ENCODE peak calls at places on chromosomes 13 and 19, in five cellular contexts. X, Y, D, J and F are unnamed samples.

GRCh38 chr13:114077938-114078335 is 54.5 kb downstream of the RASA3 start:
- DNase-seq in X (no peak), Y (peak), D (no peak), J (peak), F (peak)

GRCh38 chr13:98508280-98509074 is 68.4 kb downstream of the STK24 start:
- DNase-seq in X (no peak), Y (peak), D (no peak), J (no peak), F (peak)

GRCh38 chr13:74825170-74825948 is 656.6 kb downstream of the TBC1D4 start:
- DNase-seq in X (peak), Y (peak), D (no peak), J (no peak), F (peak)

GRCh38 chr13:95509521-95510315 is 42.8 kb upstream of the CLDN10 start:
- DNase-seq in X (peak), Y (peak), D (no peak), J (no peak), F (peak)

GRCh38 chr13:97559030-97559429 is 125.1 kb downstream of the RAP2A start:
- DNase-seq in X (peak), Y (no peak), D (no peak), J (no peak), F (no peak)

GRCh38 chr13:84439108-84439507 is 556.8 kb upstream of the SLITRK1 start:
- DNase-seq in X (no peak), Y (peak), D (no peak), J (no peak), F (peak)

GRCh38 chr19:35585844-35586243 is at the start of gene PMIS2:
- DNase-seq in X (no peak), Y (peak), D (peak), J (peak), F (no peak)

GRCh38 chr13:20424559-20424852 is 101.2 kb downstream of the CRYL1 start:
- DNase-seq in X (no peak), Y (no peak), D (no peak), J (no peak), F (no peak)

GRCh38 chr19:41872384-41872774 is 4.7 kb upstream of the CD79A start:
- DNase-seq in X (no peak), Y (peak), D (no peak), J (peak), F (no peak)

GRCh38 chr13:63942372-63942771 is 2526.7 kb upstream of the PCDH20 start:
- DNase-seq in X (no peak), Y (peak), D (no peak), J (no peak), F (no peak)

GRCh38 chr19:10339380-10339960 is at the start of gene ICAM3:
- DNase-seq in X (no peak), Y (no peak), D (no peak), J (no peak), F (no peak)

GRCh38 chr13:68190826-68191225 is 960.7 kb upstream of the PCDH9 start:
- DNase-seq in X (peak), Y (no peak), D (no peak), J (peak), F (no peak)

GRCh38 chr13:89746554-89746953 is 1600.9 kb upstream of the MIR17HG start:
- DNase-seq in X (no peak), Y (no peak), D (no peak), J (no peak), F (no peak)

GRCh38 chr13:113981201-113981605 is 7.3 kb upstream of the C13orf46 start:
- DNase-seq in X (peak), Y (no peak), D (no peak), J (peak), F (no peak)